ENCODE peak calls at places on chromosomes 13 and 19, in five cellular contexts. Q, J, P, Z and F are unnamed samples.

GRCh38 chr19:39193785-39194184 is 3.0 kb upstream of the NCCRP1 start:
- DNase-seq in J (no peak), Z (no peak), P (no peak), Q (no peak), F (no peak)

GRCh38 chr19:12042893-12043292 is 7.4 kb upstream of the ZNF433 start:
- DNase-seq in P (no peak), Q (no peak), J (no peak), Z (no peak), F (no peak)

GRCh38 chr19:40348961-40349507 is 539 bp downstream of the PLD3 start:
- DNase-seq in Z (no peak), Q (no peak), J (peak; percentile 11), P (no peak), F (no peak)

GRCh38 chr13:48504606-48505369 is 28.1 kb downstream of the RCBTB2 start:
- DNase-seq in J (no peak), Z (no peak), Q (no peak), P (no peak), F (no peak)

GRCh38 chr19:46603195-46603637 is 2.1 kb downstream of the CALM3 start:
- DNase-seq in J (peak; percentile 35), P (no peak), Q (no peak), Z (no peak), F (no peak)

GRCh38 chr19:28377077-28377476 is 835.9 kb downstream of the UQCRFS1 start:
- DNase-seq in Z (no peak), J (peak; percentile 36), P (no peak), Q (no peak), F (no peak)

GRCh38 chr19:55654833-55655647 is at the start of gene U2AF2:
- DNase-seq in J (peak; percentile 92), Z (peak; percentile 84), P (peak; percentile 95), Q (peak; percentile 83), F (peak; percentile 92)

GRCh38 chr19:50928841-50929240 is 17.6 kb upstream of the KLK4 start:
- DNase-seq in J (no peak), P (no peak), Z (no peak), Q (no peak), F (no peak)

GRCh38 chr19:6440905-6441304 is 7.3 kb upstream of the SLC25A41 start:
- DNase-seq in J (no peak), Q (no peak), Z (no peak), P (no peak), F (no peak)